ENCODE peak calls at places on chromosome 11, in five cellular contexts. N is HepG2, M is SK-N-SH, H is H1, L is GM12878. Y is an unnamed sample.

GRCh38 chr11:17828311-17828751 is 93.8 kb downstream of the KCNC1 start:
- DNase-seq in L (no peak), H (no peak), N (no peak), M (no peak), Y (no peak)

GRCh38 chr11:706439-706956 is 467 bp downstream of the EPS8L2 start:
- DNase-seq in L (no peak), N (no peak), M (no peak), H (peak), Y (peak)

GRCh38 chr11:120179071-120179672 is 31.7 kb upstream of the OAF start:
- DNase-seq in H (no peak), M (no peak), N (no peak), L (no peak), Y (no peak)

GRCh38 chr11:86938900-86939880 is 16.0 kb downstream of the FZD4 start:
- DNase-seq in N (peak), L (no peak), M (peak), H (no peak), Y (peak)

GRCh38 chr11:59463176-59463575 is 6.4 kb downstream of the OR4D6 start:
- DNase-seq in M (no peak), N (no peak), L (no peak), H (no peak), Y (no peak)

GRCh38 chr11:47847892-47848635 is at the start of gene NUP160:
- DNase-seq in N (peak), M (peak), H (peak), L (no peak), Y (peak)

GRCh38 chr11:110434952-110435779 is 5.4 kb downstream of the FDX1 start:
- DNase-seq in N (peak), L (no peak), M (no peak), H (no peak), Y (no peak)

GRCh38 chr11:125075900-125076317 is 12.8 kb downstream of the SLC37A2 start:
- DNase-seq in H (peak), L (no peak), M (no peak), N (no peak), Y (peak)

GRCh38 chr11:70762810-70763209 is 364.5 kb downstream of the CTTN start:
- DNase-seq in M (no peak), L (no peak), H (no peak), N (no peak), Y (no peak)

GRCh38 chr11:35525501-35526175 is at the start of gene PAMR1:
- DNase-seq in H (peak), L (no peak), N (no peak), M (no peak), Y (no peak)

GRCh38 chr11:35523861-35524260 is 1.6 kb downstream of the PAMR1 start:
- DNase-seq in L (no peak), H (no peak), N (no peak), M (no peak), Y (no peak)

GRCh38 chr11:35523351-35523768 is 2.1 kb downstream of the PAMR1 start:
- DNase-seq in H (no peak), L (no peak), N (no peak), M (no peak), Y (no peak)

GRCh38 chr11:35524780-35525179 is 636 bp downstream of the PAMR1 start:
- DNase-seq in N (no peak), M (no peak), H (no peak), L (no peak), Y (no peak)

DNA sequence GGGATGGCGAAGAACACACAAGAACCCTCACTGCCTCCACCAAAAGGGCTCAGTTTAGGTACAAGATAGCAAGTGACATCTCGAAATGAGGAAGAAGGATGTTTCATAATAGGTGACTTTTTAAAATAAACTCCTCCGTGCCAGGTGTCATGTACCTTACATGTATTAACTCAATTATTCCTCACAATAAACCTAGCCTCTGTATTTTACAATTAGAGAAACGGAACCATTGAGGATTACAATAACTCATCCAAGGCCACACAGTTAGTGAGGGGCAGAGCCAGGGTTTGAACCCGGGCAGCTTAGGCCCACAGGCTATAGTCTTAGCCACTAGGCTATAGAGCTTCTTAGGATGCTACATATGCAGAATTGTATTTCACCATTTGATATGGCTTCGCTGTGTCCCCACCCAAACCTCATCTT is 965 bp upstream of the PAMR1 start:
- DNase-seq in H (peak), L (no peak), M (no peak), N (no peak), Y (no peak)
- TF ChIP-seq GABPA in H (no peak), L (no peak), M (no peak), N (no peak), Y (no peak)

GRCh38 chr11:117072517-117073218 is 25.6 kb downstream of the SIK3 start:
- DNase-seq in L (peak), M (no peak), H (no peak), N (peak), Y (peak)

GRCh38 chr11:117073539-117073938 is 24.7 kb downstream of the SIK3 start:
- DNase-seq in M (no peak), L (no peak), H (no peak), N (no peak), Y (no peak)

GRCh38 chr11:117070016-117070415 is 28.2 kb downstream of the SIK3 start:
- DNase-seq in M (no peak), L (no peak), H (no peak), N (no peak), Y (no peak)

GRCh38 chr11:117074122-117074521 is 24.1 kb downstream of the SIK3 start:
- DNase-seq in N (no peak), L (no peak), M (no peak), H (no peak), Y (no peak)

DNA sequence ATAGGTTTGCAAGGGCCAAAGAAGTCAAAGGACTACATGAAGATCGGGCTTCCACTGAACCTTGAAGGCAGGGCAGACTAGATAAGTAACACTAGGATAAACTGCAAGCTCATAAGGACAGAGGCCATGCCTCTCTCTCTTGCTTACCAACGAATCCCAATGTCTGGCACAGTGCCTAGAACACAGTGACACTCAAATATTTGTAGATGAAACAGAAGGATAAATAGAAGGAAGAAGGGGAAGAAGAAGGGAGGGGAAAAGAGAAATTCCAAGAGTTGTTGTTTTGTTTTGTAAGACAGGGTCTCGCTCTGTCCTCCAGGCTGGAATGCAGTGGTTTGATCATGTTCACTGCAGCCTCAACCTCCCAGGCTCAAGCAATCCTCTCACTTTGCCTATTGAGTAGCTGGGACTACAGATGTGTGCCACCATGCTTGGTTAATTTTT is 26.9 kb downstream of the SIK3 start:
- DNase-seq in N (peak), L (no peak), H (no peak), M (no peak), Y (peak)
- TF ChIP-seq SIN3A in N (no peak), L (no peak), H (no peak), M (no peak), Y (no peak)

GRCh38 chr11:111734383-111735261 is 31.6 kb downstream of the PPP2R1B start:
- DNase-seq in N (no peak), L (no peak), H (no peak), M (peak), Y (no peak)
- TF ChIP-seq USF2 in N (no peak), L (no peak), H (no peak), M (no peak), Y (no peak)

GRCh38 chr11:46337626-46338345 is 9.5 kb upstream of the DGKZ start:
- DNase-seq in H (no peak), N (no peak), M (no peak), L (no peak), Y (peak)

GRCh38 chr11:46338988-46339666 is 8.1 kb upstream of the DGKZ start:
- DNase-seq in L (no peak), H (peak), M (no peak), N (no peak), Y (no peak)

GRCh38 chr11:46339816-46340215 is 7.4 kb upstream of the DGKZ start:
- DNase-seq in N (no peak), M (no peak), H (no peak), L (no peak), Y (no peak)

GRCh38 chr11:46336781-46337180 is 10.5 kb upstream of the DGKZ start:
- DNase-seq in H (no peak), L (no peak), N (no peak), M (no peak), Y (peak)

DNA sequence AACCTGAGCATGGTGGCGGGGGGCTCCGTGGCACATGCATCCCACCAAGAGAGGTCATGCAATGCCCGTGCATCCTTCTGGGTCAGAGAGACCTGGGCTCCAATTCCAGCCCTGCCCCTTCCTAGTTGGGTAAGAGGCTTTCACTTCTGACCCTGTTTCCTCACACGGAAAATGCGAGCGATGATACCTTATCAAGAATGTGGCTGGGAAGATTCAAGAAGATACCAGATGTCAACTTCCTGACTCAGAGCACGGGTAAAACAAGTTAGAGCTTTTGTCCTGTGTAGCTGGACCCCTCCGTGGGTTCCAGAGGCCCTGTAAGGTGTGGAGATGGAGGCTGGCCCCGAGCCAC is 8.7 kb upstream of the DGKZ start:
- DNase-seq in N (no peak), H (no peak), L (no peak), M (no peak), Y (no peak)
- TF ChIP-seq GABPA in N (no peak), H (no peak), L (no peak), M (no peak), Y (no peak)

DNA sequence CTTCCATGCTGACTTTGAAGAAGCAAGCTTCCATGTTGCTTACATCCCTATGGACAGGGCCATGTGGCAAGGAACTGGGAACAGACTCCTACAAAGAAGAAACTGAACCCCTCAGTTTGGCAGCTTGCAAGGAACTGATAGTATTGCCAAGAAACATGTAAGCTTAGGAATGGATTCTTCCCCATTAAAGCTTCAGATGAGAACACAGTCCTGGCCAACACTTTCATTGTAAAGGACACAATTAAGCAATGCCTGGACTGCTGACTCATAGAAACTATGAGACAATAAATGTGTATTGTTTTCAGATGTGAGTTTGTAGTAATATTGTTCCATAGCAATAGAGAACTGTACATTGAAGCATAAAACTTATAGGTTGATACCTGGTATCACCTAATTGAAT is 82.4 kb downstream of the AASDHPPT start:
- DNase-seq in M (no peak), N (no peak), H (no peak), L (no peak), Y (no peak)
- TF ChIP-seq SIN3A in M (no peak), N (no peak), H (no peak), L (no peak), Y (no peak)

GRCh38 chr11:93196816-93197382 is 892 bp downstream of the SLC36A4 start:
- DNase-seq in H (no peak), N (no peak), M (peak), L (no peak), Y (no peak)
- TF ChIP-seq USF2 in H (no peak), N (no peak), M (no peak), L (no peak), Y (no peak)

GRCh38 chr11:35058318-35058717 is 80.7 kb upstream of the CD44 start:
- DNase-seq in H (no peak), M (no peak), N (no peak), L (no peak), Y (no peak)

GRCh38 chr11:35063453-35063852 is 75.5 kb upstream of the CD44 start:
- DNase-seq in L (no peak), N (no peak), M (no peak), H (no peak), Y (no peak)

GRCh38 chr11:35061516-35062440 is 77.2 kb upstream of the CD44 start:
- DNase-seq in H (no peak), N (no peak), L (no peak), M (no peak), Y (no peak)

GRCh38 chr11:35056391-35057093 is 82.4 kb upstream of the CD44 start:
- DNase-seq in H (no peak), M (no peak), N (no peak), L (no peak), Y (no peak)

GRCh38 chr11:35059040-35059439 is 79.9 kb upstream of the CD44 start:
- DNase-seq in M (no peak), N (no peak), H (no peak), L (no peak), Y (no peak)
- TF ChIP-seq GABPA in M (no peak), N (no peak), H (no peak), L (no peak), Y (no peak)

GRCh38 chr11:28043930-28044709 is 63.8 kb downstream of the KIF18A start:
- DNase-seq in M (no peak), N (no peak), L (no peak), H (no peak), Y (no peak)
- TF ChIP-seq SIN3A in M (no peak), N (no peak), L (no peak), H (no peak), Y (no peak)

GRCh38 chr11:33533668-33534067 is 167.0 kb downstream of the C11orf91 start:
- DNase-seq in L (no peak), H (no peak), M (no peak), N (peak), Y (no peak)
- TF ChIP-seq USF2 in L (no peak), H (no peak), M (no peak), N (no peak), Y (no peak)

Y was measured in K562.